ENCODE peak calls at places on chromosomes 5 and 9, in six cellular contexts. Y is transverse colon, E is tibial nerve, W is suprapubic skin, J is HepG2, L is A549. B is an unnamed sample.

GRCh38 chr9:135590486-135591079 is 29.0 kb downstream of the PAEP start:
- DNase-seq in Y (no peak), E (no peak), W (no peak), J (no peak), L (no peak), B (peak)

GRCh38 chr5:127425037-127425436 is 92.4 kb upstream of the PRRC1 start:
- DNase-seq in Y (no peak), E (no peak), W (no peak), J (peak), L (no peak), B (no peak)

GRCh38 chr5:146188358-146188757 is 5.9 kb upstream of the LARS1 start:
- DNase-seq in Y (no peak), E (no peak), W (no peak), J (no peak), L (no peak), B (no peak)

GRCh38 chr5:125180222-125180621 is 433.8 kb upstream of the ZNF608 start:
- DNase-seq in Y (no peak), E (no peak), W (no peak), J (no peak), L (no peak), B (no peak)

GRCh38 chr5:32339198-32339597 is 26.5 kb upstream of the MTMR12 start:
- DNase-seq in Y (no peak), E (no peak), W (no peak), J (no peak), L (no peak), B (no peak)

GRCh38 chr9:110248361-110248760 is 7.9 kb downstream of the TXN start:
- DNase-seq in Y (no peak), E (no peak), W (no peak), J (no peak), L (no peak), B (no peak)

GRCh38 chr5:143501176-143501840 is 97.8 kb upstream of the NR3C1 start:
- DNase-seq in Y (no peak), E (no peak), W (no peak), J (no peak), L (no peak), B (no peak)

GRCh38 chr9:87498046-87498815 is 564 bp downstream of the DAPK1 start:
- DNase-seq in Y (peak), E (no peak), W (no peak), J (peak), L (peak), B (peak)

GRCh38 chr9:92342825-92343488 is 17.2 kb downstream of the CENPP start:
- DNase-seq in Y (no peak), E (no peak), W (no peak), J (no peak), L (no peak), B (no peak)

GRCh38 chr9:130122465-130122864 is 49.7 kb upstream of the NCS1 start:
- DNase-seq in Y (no peak), E (no peak), W (no peak), J (no peak), L (no peak), B (no peak)

GRCh38 chr9:135299239-135299590 is 180.4 kb upstream of the PPP1R26 start:
- DNase-seq in Y (no peak), E (no peak), W (peak), J (no peak), L (no peak), B (no peak)

GRCh38 chr9:101601904-101602765 is 7.4 kb upstream of the PPP3R2 start:
- DNase-seq in Y (no peak), E (peak), W (no peak), J (peak), L (peak), B (no peak)

GRCh38 chr9:130128782-130129424 is 43.3 kb upstream of the NCS1 start:
- DNase-seq in Y (peak), E (peak), W (no peak), J (no peak), L (no peak), B (no peak)

GRCh38 chr5:115258001-115258400 is 4.7 kb downstream of the PGGT1B start:
- DNase-seq in Y (no peak), E (no peak), W (no peak), J (no peak), L (no peak), B (no peak)

GRCh38 chr5:138824924-138825863 is 49.9 kb downstream of the LRRTM2 start:
- DNase-seq in Y (no peak), E (no peak), W (no peak), J (peak), L (peak), B (no peak)

GRCh38 chr5:78295035-78295961 is 800 bp upstream of the AP3B1 start:
- DNase-seq in Y (peak), E (peak), W (peak), J (peak), L (peak), B (peak)

GRCh38 chr5:36915653-36916052 is 39.1 kb downstream of the NIPBL start:
- DNase-seq in Y (no peak), E (no peak), W (no peak), J (no peak), L (no peak), B (no peak)

GRCh38 chr5:95530441-95530840 is 24.3 kb downstream of the SKIC3 start:
- DNase-seq in Y (no peak), E (no peak), W (no peak), J (no peak), L (no peak), B (no peak)

GRCh38 chr9:134641173-134641985 is at the start of gene COL5A1:
- DNase-seq in Y (peak), E (peak), W (peak), J (no peak), L (peak), B (peak)

GRCh38 chr5:75610201-75610600 is 1.1 kb upstream of the ANKDD1B start:
- DNase-seq in Y (no peak), E (no peak), W (no peak), J (no peak), L (no peak), B (no peak)

GRCh38 chr9:115923903-115924668 is 229.5 kb upstream of the PAPPA start:
- DNase-seq in Y (peak), E (no peak), W (no peak), J (peak), L (peak), B (no peak)

GRCh38 chr9:1201262-1201661 is 151.1 kb downstream of the DMRT2 start:
- DNase-seq in Y (no peak), E (no peak), W (no peak), J (no peak), L (no peak), B (no peak)

GRCh38 chr9:2559212-2560152 is 62.1 kb upstream of the VLDLR start:
- DNase-seq in Y (peak), E (peak), W (no peak), J (no peak), L (peak), B (peak)

GRCh38 chr9:8364021-8364782 is 564.6 kb upstream of the DMAC1 start:
- DNase-seq in Y (no peak), E (no peak), W (no peak), J (no peak), L (no peak), B (no peak)

GRCh38 chr9:8361364-8361763 is 561.8 kb upstream of the DMAC1 start:
- DNase-seq in Y (no peak), E (no peak), W (no peak), J (no peak), L (no peak), B (no peak)

GRCh38 chr9:8365029-8365428 is 565.5 kb upstream of the DMAC1 start:
- DNase-seq in Y (no peak), E (no peak), W (no peak), J (no peak), L (no peak), B (no peak)

GRCh38 chr9:8365466-8366160 is 566.0 kb upstream of the DMAC1 start:
- DNase-seq in Y (no peak), E (no peak), W (no peak), J (no peak), L (no peak), B (no peak)

GRCh38 chr9:8362250-8362649 is 562.7 kb upstream of the DMAC1 start:
- DNase-seq in Y (no peak), E (no peak), W (no peak), J (no peak), L (no peak), B (no peak)
- TF ChIP-seq EP300 in Y (no peak), E (no peak), W (no peak), J (no peak), L (no peak), B (no peak)

GRCh38 chr5:42993516-42994284 is 46.4 kb downstream of the ANXA2R start:
- DNase-seq in Y (peak), E (peak), W (no peak), J (no peak), L (no peak), B (no peak)
- H3K4me3 ChIP-seq in Y (no peak), E (peak), W (peak), J (peak), L (peak), B (peak)

GRCh38 chr5:179132586-179133355 is 72.6 kb downstream of the ZNF354C start:
- DNase-seq in Y (no peak), E (no peak), W (no peak), J (no peak), L (no peak), B (no peak)
- TF ChIP-seq EP300 in Y (no peak), E (no peak), W (no peak), J (no peak), L (no peak), B (no peak)

GRCh38 chr5:148831590-148832565 is 5.5 kb downstream of the ADRB2 start:
- DNase-seq in Y (no peak), E (peak), W (no peak), J (no peak), L (no peak), B (no peak)
- H3K4me3 ChIP-seq in Y (no peak), E (no peak), W (peak), J (no peak), L (no peak), B (peak)

GRCh38 chr5:66867622-66868322 is 271.6 kb downstream of the MAST4 start:
- DNase-seq in Y (no peak), E (no peak), W (no peak), J (no peak), L (no peak), B (no peak)
- TF ChIP-seq EP300 in Y (no peak), E (no peak), W (no peak), J (no peak), L (no peak), B (no peak)

GRCh38 chr5:7867260-7867659 is 1.6 kb downstream of the FASTKD3 start:
- DNase-seq in Y (no peak), E (no peak), W (no peak), J (no peak), L (no peak), B (no peak)
- H3K4me3 ChIP-seq in Y (no peak), E (no peak), W (no peak), J (peak), L (no peak), B (no peak)

GRCh38 chr5:151592855-151593408 is 1.8 kb upstream of the FAT2 start:
- DNase-seq in Y (no peak), E (peak), W (no peak), J (peak), L (no peak), B (no peak)
- TF ChIP-seq EP300 in Y (no peak), E (no peak), W (no peak), J (no peak), L (no peak), B (no peak)

GRCh38 chr5:135993894-135994514 is 34.8 kb upstream of the TGFBI start:
- DNase-seq in Y (no peak), E (no peak), W (no peak), J (peak), L (no peak), B (no peak)
- H3K4me3 ChIP-seq in Y (no peak), E (no peak), W (no peak), J (no peak), L (peak), B (no peak)